ENCODE peak calls at places on chromosomes 11 and 22, in six cellular contexts. Q is breast epithelium, M is transverse colon, P is heart right ventricle, T is testis, J is Panc1. U is an unnamed sample.

GRCh38 chr11:126596474-126596873 is 241.0 kb downstream of the ST3GAL4 start:
- DNase-seq in T (no peak), M (no peak), J (no peak), Q (no peak), P (no peak), U (no peak)

GRCh38 chr22:48621085-48621484 is 1206.6 kb downstream of the BRD1 start:
- DNase-seq in T (no peak), Q (no peak), J (no peak), M (no peak), P (no peak), U (no peak)

GRCh38 chr11:119891392-119891791 is 162.4 kb upstream of the NECTIN1 start:
- DNase-seq in J (no peak), Q (no peak), M (no peak), P (peak; percentile 73), T (no peak), U (no peak)

GRCh38 chr11:88300888-88301477 is 36.6 kb downstream of the CTSC start:
- DNase-seq in Q (no peak), T (no peak), M (no peak), P (no peak), J (no peak), U (no peak)

GRCh38 chr11:77400306-77400705 is 73.6 kb downstream of the PAK1 start:
- DNase-seq in J (no peak), M (no peak), P (no peak), Q (no peak), T (no peak), U (no peak)

GRCh38 chr11:60125962-60126585 is 37.6 kb downstream of the MS4A2 start:
- DNase-seq in T (no peak), J (no peak), P (no peak), Q (no peak), M (no peak), U (no peak)

GRCh38 chr11:110921742-110922200 is 209.5 kb upstream of the ARHGAP20 start:
- DNase-seq in J (no peak), T (peak; percentile 43), Q (peak; percentile 90), P (no peak), M (no peak), U (peak; percentile 15)

GRCh38 chr11:59778122-59778521 is 22.9 kb downstream of the STX3 start:
- DNase-seq in J (no peak), T (no peak), M (peak; percentile 73), Q (no peak), P (no peak), U (no peak)

GRCh38 chr22:50530280-50530856 is 556 bp upstream of the TYMP start:
- DNase-seq in Q (peak; percentile 77), M (peak; percentile 88), P (peak; percentile 88), T (no peak), J (no peak), U (no peak)

GRCh38 chr22:27238935-27239510 is 562.5 kb downstream of the MN1 start:
- DNase-seq in T (peak; percentile 75), Q (peak; percentile 53), P (peak; percentile 82), J (no peak), M (no peak), U (peak; percentile 95)

GRCh38 chr11:108369064-108369463 is 98.3 kb downstream of the C11orf65 start:
- DNase-seq in Q (no peak), M (no peak), P (no peak), J (no peak), T (no peak), U (no peak)

DNA sequence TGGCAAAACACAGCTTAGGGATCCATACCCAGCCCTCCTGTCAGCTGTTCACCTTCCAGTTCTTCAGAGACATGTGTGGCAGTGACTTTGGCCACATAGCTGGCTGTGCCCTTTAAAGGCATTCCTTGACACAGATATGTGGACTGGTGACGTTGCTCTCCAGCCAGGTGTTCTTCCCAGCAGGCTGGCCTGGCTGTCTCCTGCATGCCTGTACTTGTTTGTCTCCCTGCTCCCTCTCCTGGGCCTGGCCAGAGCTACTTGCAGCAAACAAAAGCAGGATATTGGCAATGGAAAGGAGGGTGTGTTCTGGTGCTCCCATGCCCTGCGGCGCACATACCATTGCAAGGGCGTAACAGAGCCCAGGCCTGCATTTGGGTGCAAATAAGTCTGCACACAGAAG is 38.3 kb downstream of the PIK3IP1 start:
- DNase-seq in M (peak; percentile 73), Q (peak; percentile 99), J (no peak), P (peak; percentile 34), T (no peak), U (no peak)
- H3K27ac ChIP-seq in M (peak overlapping the region; percentile 52), Q (peak overlapping the region; percentile 98), J (no peak overlapping the region), P (peak overlapping the region; percentile 71), T (no peak overlapping the region), U (no peak overlapping the region)

GRCh38 chr11:125062931-125063428 is at the start of gene SLC37A2:
- DNase-seq in Q (peak; percentile 51), T (peak; percentile 56), J (no peak), M (peak; percentile 73), P (peak; percentile 68), U (no peak)
- TF ChIP-seq CTCF in Q (peak; percentile 10), T (no peak), J (no peak), M (no peak), P (peak; percentile 38), U (no peak)

DNA sequence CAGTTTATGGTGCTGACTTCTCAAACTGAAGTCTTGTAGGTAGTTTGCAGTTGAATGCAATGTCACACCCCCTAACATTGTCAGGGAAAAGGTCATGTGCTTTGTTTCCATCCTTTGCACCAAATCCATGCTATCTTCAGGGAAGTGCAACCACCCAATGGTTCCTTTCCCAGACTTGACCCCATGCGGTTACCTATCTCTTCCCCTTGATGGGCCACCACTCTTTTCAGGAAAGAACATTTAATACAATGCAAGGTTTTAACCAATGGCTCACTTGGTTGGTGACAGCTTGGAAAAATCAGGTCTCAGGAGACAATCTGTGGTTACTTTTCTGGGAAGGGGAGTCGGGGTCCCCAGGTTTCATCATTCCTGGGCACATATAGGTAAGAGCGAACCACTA is 2.1 kb downstream of the ABTB2 start:
- DNase-seq in M (no peak), T (no peak), J (no peak), Q (no peak), P (no peak), U (no peak)
- H3K4me3 ChIP-seq in M (no peak overlapping the region), T (no peak overlapping the region), J (peak overlapping the region; percentile 80), Q (peak overlapping the region; percentile 59), P (peak overlapping the region; percentile 59), U (peak overlapping the region; percentile 17)

GRCh38 chr22:36286096-36286957 is 33.4 kb downstream of the APOL1 start:
- DNase-seq in Q (peak; percentile 79), P (peak; percentile 79), M (peak; percentile 75), J (no peak), T (peak; percentile 88), U (peak; percentile 56)
- H3K27ac ChIP-seq in Q (peak overlapping the region; percentile 73), P (peak overlapping the region; percentile 73), M (peak overlapping the region; percentile 81), J (no peak overlapping the region), T (peak overlapping the region; percentile 60), U (peak overlapping the region; percentile 52)

GRCh38 chr11:76246271-76246933 is 40.1 kb upstream of the WNT11 start:
- DNase-seq in P (no peak), M (no peak), Q (no peak), J (no peak), T (no peak), U (no peak)

GRCh38 chr11:76249195-76249741 is 43.0 kb upstream of the WNT11 start:
- DNase-seq in Q (no peak), T (no peak), P (no peak), J (no peak), M (peak; percentile 40), U (no peak)

GRCh38 chr11:76247091-76247490 is 40.8 kb upstream of the WNT11 start:
- DNase-seq in M (no peak), T (no peak), Q (no peak), J (no peak), P (no peak), U (no peak)

GRCh38 chr11:76250520-76251222 is 44.4 kb upstream of the WNT11 start:
- DNase-seq in P (no peak), J (no peak), M (no peak), Q (no peak), T (no peak), U (no peak)

GRCh38 chr11:76248210-76248609 is 41.9 kb upstream of the WNT11 start:
- DNase-seq in P (no peak), T (no peak), M (no peak), Q (no peak), J (no peak), U (no peak)
- TF ChIP-seq CTCF in P (peak; percentile 10), T (no peak), M (no peak), Q (no peak), J (no peak), U (peak; percentile 25)

GRCh38 chr11:130159139-130159538 is 443 bp upstream of the ST14 start:
- DNase-seq in J (no peak), M (no peak), Q (no peak), T (no peak), P (no peak), U (no peak)
- H3K4me3 ChIP-seq in J (peak overlapping the region; percentile 25), M (peak overlapping the region; percentile 88), Q (peak overlapping the region; percentile 67), T (no peak overlapping the region), P (no peak overlapping the region), U (no peak overlapping the region)

DNA sequence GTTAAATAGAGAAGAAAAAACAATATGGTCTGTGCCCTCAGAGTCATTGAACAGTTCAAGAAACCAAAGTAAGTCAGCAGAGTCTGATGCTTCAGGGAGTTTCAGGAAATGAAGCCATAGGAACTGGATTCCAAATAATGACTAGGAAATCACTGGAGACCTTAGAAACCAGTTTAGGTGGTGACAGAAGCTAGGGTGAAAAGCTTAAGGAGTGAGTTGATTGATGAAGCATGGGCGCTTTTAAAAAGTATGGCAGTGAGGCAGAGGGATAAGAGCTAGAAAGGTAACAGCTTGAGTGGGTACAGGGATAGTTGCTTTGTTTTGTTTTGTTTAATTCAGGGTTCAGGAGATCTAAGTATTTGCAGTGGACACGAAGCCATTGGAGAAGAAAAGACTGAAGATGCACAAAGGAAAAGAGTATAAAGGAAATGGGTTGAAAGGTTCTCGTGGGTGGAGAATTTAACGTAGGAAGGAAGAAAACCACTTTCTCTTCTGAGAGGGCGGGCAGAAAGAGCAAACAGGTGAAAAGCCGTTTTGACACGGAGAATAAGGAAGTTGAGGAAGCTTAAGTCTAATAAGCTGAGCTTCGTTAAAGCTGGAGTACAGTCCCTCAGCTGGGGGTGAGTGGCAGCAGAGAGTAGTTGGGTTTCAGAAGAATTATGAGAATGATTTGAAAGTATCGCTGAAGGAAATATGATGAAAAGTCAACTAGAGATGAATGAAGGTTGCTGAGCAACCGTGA is 14.8 kb downstream of the SGSM3 start:
- DNase-seq in P (no peak), Q (no peak), M (peak; percentile 34), T (no peak), J (no peak), U (no peak)
- H3K27ac ChIP-seq in P (no peak overlapping the region), Q (peak overlapping the region; percentile 7), M (peak overlapping the region; percentile 46), T (no peak overlapping the region), J (no peak overlapping the region), U (no peak overlapping the region)

U was measured in AG04450.